ENCODE peak calls at places on chromosome 22, in nine cellular contexts. C is GM23338, M is neural progenitor cell, N is HCT116, I is MM.1S, F is GM23248, E is PC-3, P is hepatocyte, O is SK-N-SH. G is an unnamed sample.

GRCh38 chr22:32745251-32745995 is 56.1 kb upstream of the TIMP3 start:
- DNase-seq in E (peak), N (peak), M (peak), C (peak), I (no peak), P (peak), F (peak), O (peak), G (no peak)

GRCh38 chr22:20405291-20405930 is 11.5 kb downstream of the ZNF74 start:
- DNase-seq in I (no peak), P (no peak), N (no peak), C (no peak), E (no peak), O (no peak), F (no peak), M (no peak), G (no peak)

GRCh38 chr22:25399649-25400151 is 164.8 kb upstream of the GRK3 start:
- DNase-seq in P (no peak), C (no peak), O (no peak), M (no peak), E (no peak), N (no peak), F (no peak), I (no peak), G (no peak)

GRCh38 chr22:46614070-46614931 is 5.9 kb upstream of the GRAMD4 start:
- DNase-seq in P (no peak), C (no peak), O (no peak), N (no peak), I (peak), E (no peak), F (no peak), M (no peak), G (peak)

GRCh38 chr22:45812910-45813309 is 141.3 kb downstream of the ATXN10 start:
- DNase-seq in I (no peak), M (no peak), C (no peak), O (no peak), P (no peak), E (no peak), N (no peak), F (no peak), G (no peak)

GRCh38 chr22:43174941-43175531 is 11.9 kb downstream of the TTLL12 start:
- DNase-seq in F (no peak), E (no peak), I (no peak), C (no peak), P (no peak), M (no peak), N (no peak), O (no peak), G (no peak)

GRCh38 chr22:28958611-28959010 is 75.2 kb downstream of the ZNRF3 start:
- DNase-seq in P (no peak), C (no peak), M (no peak), F (peak), O (no peak), E (no peak), I (no peak), N (no peak), G (no peak)

GRCh38 chr22:19527861-19528417 is 3.7 kb upstream of the CLDN5 start:
- DNase-seq in O (no peak), I (no peak), P (no peak), E (peak), N (no peak), C (no peak), M (no peak), F (peak), G (no peak)

GRCh38 chr22:30238136-30238535 is 8.4 kb downstream of the LIF start:
- DNase-seq in O (no peak), M (no peak), P (no peak), I (no peak), F (no peak), N (no peak), C (no peak), E (no peak), G (no peak)

GRCh38 chr22:28989484-28989883 is 72.1 kb downstream of the C22orf31 start:
- DNase-seq in I (no peak), F (no peak), O (no peak), M (no peak), P (no peak), N (no peak), E (no peak), C (no peak), G (no peak)

GRCh38 chr22:24455751-24456426 is 28.5 kb downstream of the ADORA2A start:
- DNase-seq in I (no peak), N (no peak), M (no peak), E (no peak), O (no peak), F (no peak), C (no peak), P (no peak), G (no peak)

GRCh38 chr22:25488244-25489020 is 76.0 kb upstream of the GRK3 start:
- DNase-seq in O (peak), C (no peak), N (peak), F (peak), E (peak), I (no peak), M (no peak), P (peak), G (no peak)

GRCh38 chr22:29073618-29074275 is 912 bp downstream of the KREMEN1 start:
- DNase-seq in F (peak), O (no peak), N (no peak), P (peak), M (peak), E (no peak), I (no peak), C (peak), G (no peak)

GRCh38 chr22:46108564-46109473 is 41.5 kb upstream of the PPARA start:
- DNase-seq in P (peak), M (peak), F (peak), I (no peak), C (peak), E (peak), O (peak), N (no peak), G (no peak)

GRCh38 chr22:49244466-49245420 is 582.9 kb downstream of the BRD1 start:
- DNase-seq in F (no peak), M (no peak), P (no peak), E (no peak), C (no peak), I (no peak), N (no peak), O (no peak), G (no peak)

GRCh38 chr22:46769191-46769675 is 6.8 kb downstream of the TBC1D22A start:
- DNase-seq in I (no peak), F (no peak), O (no peak), N (no peak), C (no peak), M (no peak), E (no peak), P (no peak), G (peak)

GRCh38 chr22:25976346-25976745 is 192.9 kb upstream of the SEZ6L start:
- DNase-seq in M (no peak), F (no peak), O (no peak), P (no peak), N (no peak), C (no peak), I (no peak), E (no peak), G (no peak)

GRCh38 chr22:30591191-30591587 is 521 bp downstream of the PES1 start:
- DNase-seq in P (peak), C (no peak), I (peak), M (no peak), O (no peak), E (no peak), F (peak), N (no peak), G (no peak)

GRCh38 chr22:25447689-25448434 is 116.6 kb upstream of the GRK3 start:
- DNase-seq in F (peak), I (peak), P (peak), M (peak), O (peak), C (peak), N (peak), E (peak), G (peak)

GRCh38 chr22:47920380-47920959 is 1158.0 kb downstream of the TBC1D22A start:
- DNase-seq in M (no peak), C (no peak), E (no peak), I (no peak), N (no peak), O (no peak), F (no peak), P (no peak), G (no peak)

GRCh38 chr22:47918936-47919505 is 1156.6 kb downstream of the TBC1D22A start:
- DNase-seq in C (no peak), I (peak), E (no peak), F (no peak), O (no peak), P (no peak), N (no peak), M (peak), G (peak)

GRCh38 chr22:47921906-47922305 is 1159.5 kb downstream of the TBC1D22A start:
- DNase-seq in O (no peak), M (no peak), F (no peak), E (no peak), I (no peak), N (no peak), P (no peak), C (no peak), G (peak)

GRCh38 chr22:47919893-47920292 is 1157.4 kb downstream of the TBC1D22A start:
- DNase-seq in O (no peak), I (no peak), E (no peak), P (no peak), M (no peak), C (no peak), F (no peak), N (no peak), G (no peak)

GRCh38 chr22:47918276-47918928 is 1156.0 kb downstream of the TBC1D22A start:
- DNase-seq in I (peak), M (no peak), P (no peak), N (no peak), C (no peak), F (no peak), E (no peak), O (no peak), G (peak)
- TF ChIP-seq EZH2phosphoT487 in I (no peak), M (no peak), P (no peak), N (no peak), C (no peak), F (no peak), E (no peak), O (no peak), G (no peak)

GRCh38 chr22:44214187-44214586 is 33.5 kb downstream of the PARVG start:
- DNase-seq in C (no peak), P (no peak), E (no peak), N (no peak), F (no peak), M (no peak), O (no peak), I (no peak), G (no peak)

GRCh38 chr22:44212936-44213335 is 32.2 kb downstream of the PARVG start:
- DNase-seq in P (no peak), F (no peak), E (no peak), N (no peak), I (no peak), M (no peak), O (no peak), C (no peak), G (no peak)

GRCh38 chr22:44213489-44214043 is 32.8 kb downstream of the PARVG start:
- DNase-seq in I (no peak), M (no peak), E (no peak), P (no peak), F (no peak), O (no peak), C (no peak), N (no peak), G (no peak)

GRCh38 chr22:44215287-44215686 is 34.6 kb downstream of the PARVG start:
- DNase-seq in P (no peak), O (no peak), I (no peak), F (no peak), M (no peak), E (no peak), N (no peak), C (no peak), G (no peak)

DNA sequence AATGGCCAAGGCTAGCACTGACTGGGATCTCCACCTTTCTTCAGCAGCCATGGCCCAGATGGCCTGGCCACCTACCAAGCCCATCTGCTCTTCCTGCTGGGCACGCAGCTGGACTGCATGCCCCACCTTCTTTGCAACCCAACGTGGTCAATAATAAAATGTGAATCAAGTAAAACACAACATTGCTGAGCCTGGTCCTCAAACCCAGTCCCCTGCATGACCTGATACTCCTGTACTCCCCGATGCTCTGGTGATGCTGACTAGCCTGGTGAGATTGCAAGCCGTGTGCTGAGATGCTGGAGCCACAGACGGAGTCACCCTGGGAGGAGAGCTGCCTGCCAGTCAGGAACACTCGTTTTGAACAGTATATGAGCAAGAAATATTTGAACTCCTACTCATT is 34.0 kb downstream of the PARVG start:
- DNase-seq in N (no peak), I (no peak), C (no peak), P (no peak), O (no peak), F (no peak), M (no peak), E (no peak), G (no peak)
- TF ChIP-seq EZH2phosphoT487 in N (no peak), I (no peak), C (no peak), P (no peak), O (no peak), F (no peak), M (no peak), E (no peak), G (no peak)

GRCh38 chr22:37803636-37804371 is 3.9 kb upstream of the GCAT start:
- DNase-seq in M (peak), I (no peak), F (no peak), E (no peak), P (no peak), C (peak), N (no peak), O (no peak), G (no peak)
- TF ChIP-seq EZH2phosphoT487 in M (no peak), I (no peak), F (no peak), E (no peak), P (no peak), C (no peak), N (no peak), O (no peak), G (no peak)

GRCh38 chr22:35333220-35333619 is 33.5 kb downstream of the TOM1 start:
- DNase-seq in P (no peak), E (no peak), M (no peak), I (no peak), O (no peak), N (no peak), F (no peak), C (no peak), G (no peak)
- TF ChIP-seq EZH2phosphoT487 in P (no peak), E (no peak), M (no peak), I (no peak), O (no peak), N (no peak), F (no peak), C (no peak), G (no peak)